ENCODE peak calls at places on chromosomes 4 and X, in six cellular contexts. One of them, this sample, is unnamed. For H3K9me3, the result is how much of the 10 kb centered on the place peaks cover.

GRCh38 chr4:154877110-154877760 is 96.2 kb downstream of the RBM46 start:
- DNase-seq in neural progenitor cell: no peak
- DNase-seq in fibroblast of lung: peak
- DNase-seq in tibial artery: no peak
- DNase-seq in right atrium auricular region: no peak
- DNase-seq in gastrocnemius medialis: no peak
- DNase-seq in this sample: no peak

GRCh38 chr4:24753519-24753918 is 41.9 kb upstream of the SOD3 start:
- DNase-seq in fibroblast of lung: no peak
- DNase-seq in neural progenitor cell: no peak
- DNase-seq in right atrium auricular region: no peak
- DNase-seq in gastrocnemius medialis: no peak
- DNase-seq in tibial artery: no peak
- DNase-seq in this sample: no peak

GRCh38 chr4:54647070-54647469 is 10.7 kb upstream of the KIT start:
- DNase-seq in gastrocnemius medialis: no peak
- DNase-seq in right atrium auricular region: no peak
- DNase-seq in neural progenitor cell: no peak
- DNase-seq in fibroblast of lung: no peak
- DNase-seq in tibial artery: no peak
- DNase-seq in this sample: no peak

GRCh38 chr4:151227731-151228130 is 49.2 kb upstream of the PRSS48 start:
- DNase-seq in tibial artery: peak
- DNase-seq in fibroblast of lung: peak
- DNase-seq in neural progenitor cell: no peak
- DNase-seq in gastrocnemius medialis: peak
- DNase-seq in right atrium auricular region: peak
- DNase-seq in this sample: no peak

GRCh38 chr4:155582971-155583437 is 83.6 kb upstream of the GUCY1A1 start:
- DNase-seq in right atrium auricular region: no peak
- DNase-seq in tibial artery: no peak
- DNase-seq in neural progenitor cell: no peak
- DNase-seq in fibroblast of lung: peak
- DNase-seq in gastrocnemius medialis: no peak
- DNase-seq in this sample: no peak

GRCh38 chr4:48629458-48629857 is 139.4 kb downstream of the ZAR1 start:
- DNase-seq in fibroblast of lung: no peak
- DNase-seq in neural progenitor cell: no peak
- DNase-seq in tibial artery: no peak
- DNase-seq in gastrocnemius medialis: no peak
- DNase-seq in right atrium auricular region: no peak
- DNase-seq in this sample: no peak

GRCh38 chr4:7798215-7798995 is 141.3 kb downstream of the AFAP1 start:
- DNase-seq in gastrocnemius medialis: no peak
- DNase-seq in tibial artery: no peak
- DNase-seq in neural progenitor cell: no peak
- DNase-seq in fibroblast of lung: peak
- DNase-seq in right atrium auricular region: no peak
- DNase-seq in this sample: no peak

GRCh38 chr4:147108409-147108808 is 162.7 kb upstream of the TTC29 start:
- DNase-seq in neural progenitor cell: no peak
- DNase-seq in fibroblast of lung: peak
- DNase-seq in gastrocnemius medialis: no peak
- DNase-seq in tibial artery: no peak
- DNase-seq in right atrium auricular region: no peak
- DNase-seq in this sample: no peak

GRCh38 chrX:110182362-110182761 is 135.5 kb downstream of the AMMECR1 start:
- DNase-seq in tibial artery: no peak
- DNase-seq in fibroblast of lung: no peak
- DNase-seq in gastrocnemius medialis: no peak
- DNase-seq in right atrium auricular region: no peak
- DNase-seq in neural progenitor cell: no peak
- DNase-seq in this sample: no peak

GRCh38 chr4:75555294-75556164 is at the start of gene ODAPH:
- DNase-seq in gastrocnemius medialis: no peak
- DNase-seq in neural progenitor cell: no peak
- DNase-seq in right atrium auricular region: no peak
- DNase-seq in tibial artery: no peak
- DNase-seq in fibroblast of lung: no peak
- DNase-seq in this sample: no peak
- TF ChIP-seq CTCF in gastrocnemius medialis: no peak
- TF ChIP-seq CTCF in neural progenitor cell: no peak
- TF ChIP-seq CTCF in right atrium auricular region: no peak
- TF ChIP-seq CTCF in tibial artery: no peak
- TF ChIP-seq CTCF in fibroblast of lung: no peak
- TF ChIP-seq CTCF in this sample: no peak

DNA sequence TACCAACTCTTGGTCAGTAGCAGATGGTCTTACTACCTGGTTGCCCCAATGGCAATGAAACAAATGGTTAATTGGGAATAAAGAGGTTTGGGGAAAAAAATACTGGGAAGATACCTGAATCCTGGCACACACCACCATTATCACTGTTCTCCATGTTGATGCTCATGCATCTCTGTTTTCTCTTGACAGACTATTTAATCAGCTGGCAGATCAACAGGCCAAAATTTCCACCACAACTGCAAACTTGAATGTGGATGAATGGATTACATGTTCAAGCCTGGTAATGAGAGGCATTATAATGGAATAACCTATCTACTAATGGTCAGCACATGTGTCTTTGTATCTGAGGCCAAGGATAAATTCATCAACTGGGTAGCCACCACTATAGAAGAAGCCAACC is 45.7 kb downstream of the ZNF721 start:
- DNase-seq in right atrium auricular region: no peak
- DNase-seq in fibroblast of lung: no peak
- DNase-seq in neural progenitor cell: no peak
- DNase-seq in gastrocnemius medialis: no peak
- DNase-seq in tibial artery: no peak
- DNase-seq in this sample: no peak
- H3K9me3 ChIP-seq in right atrium auricular region: half or more
- H3K9me3 ChIP-seq in fibroblast of lung: under half
- H3K9me3 ChIP-seq in neural progenitor cell: half or more
- H3K9me3 ChIP-seq in gastrocnemius medialis: under half
- H3K9me3 ChIP-seq in tibial artery: half or more
- H3K9me3 ChIP-seq in this sample: under half

GRCh38 chrX:115972717-115973116 is 197.8 kb upstream of the AGTR2 start:
- DNase-seq in tibial artery: no peak
- DNase-seq in right atrium auricular region: no peak
- DNase-seq in neural progenitor cell: no peak
- DNase-seq in fibroblast of lung: no peak
- DNase-seq in gastrocnemius medialis: no peak
- DNase-seq in this sample: no peak
- TF ChIP-seq CTCF in tibial artery: no peak
- TF ChIP-seq CTCF in right atrium auricular region: no peak
- TF ChIP-seq CTCF in neural progenitor cell: no peak
- TF ChIP-seq CTCF in fibroblast of lung: no peak
- TF ChIP-seq CTCF in gastrocnemius medialis: no peak
- TF ChIP-seq CTCF in this sample: no peak

DNA sequence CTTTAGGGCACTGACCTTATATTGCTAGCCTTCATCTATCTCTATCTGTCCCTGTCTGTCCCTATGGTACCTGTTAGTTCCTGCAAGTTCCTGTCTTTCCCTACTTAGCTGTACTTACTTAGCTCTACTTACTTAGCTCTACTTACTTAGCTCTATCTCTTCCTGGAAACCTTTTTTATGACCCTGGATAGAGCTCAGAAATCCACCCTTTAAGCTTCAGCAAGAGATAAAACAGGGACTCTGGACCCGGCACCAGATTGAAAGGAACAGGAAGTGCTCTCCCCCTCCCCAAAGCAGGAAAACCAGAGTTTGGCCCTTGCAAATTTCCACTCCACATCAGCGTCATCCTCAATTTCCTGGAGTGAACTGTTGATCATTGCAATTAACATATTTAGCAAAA is 12.3 kb upstream of the IL9R start:
- DNase-seq in tibial artery: no peak
- DNase-seq in neural progenitor cell: no peak
- DNase-seq in gastrocnemius medialis: no peak
- DNase-seq in fibroblast of lung: no peak
- DNase-seq in right atrium auricular region: no peak
- DNase-seq in this sample: no peak
- H3K9me3 ChIP-seq in tibial artery: under half
- H3K9me3 ChIP-seq in neural progenitor cell: under half
- H3K9me3 ChIP-seq in gastrocnemius medialis: under half
- H3K9me3 ChIP-seq in fibroblast of lung: under half
- H3K9me3 ChIP-seq in right atrium auricular region: under half
- H3K9me3 ChIP-seq in this sample: under half

GRCh38 chr4:113312529-113312928 is 263.1 kb downstream of the ANK2 start:
- DNase-seq in gastrocnemius medialis: no peak
- DNase-seq in right atrium auricular region: no peak
- DNase-seq in tibial artery: no peak
- DNase-seq in fibroblast of lung: no peak
- DNase-seq in neural progenitor cell: no peak
- DNase-seq in this sample: no peak

GRCh38 chr4:113316879-113317278 is 267.4 kb downstream of the ANK2 start:
- DNase-seq in fibroblast of lung: no peak
- DNase-seq in neural progenitor cell: peak
- DNase-seq in right atrium auricular region: no peak
- DNase-seq in gastrocnemius medialis: no peak
- DNase-seq in tibial artery: no peak
- DNase-seq in this sample: no peak

DNA sequence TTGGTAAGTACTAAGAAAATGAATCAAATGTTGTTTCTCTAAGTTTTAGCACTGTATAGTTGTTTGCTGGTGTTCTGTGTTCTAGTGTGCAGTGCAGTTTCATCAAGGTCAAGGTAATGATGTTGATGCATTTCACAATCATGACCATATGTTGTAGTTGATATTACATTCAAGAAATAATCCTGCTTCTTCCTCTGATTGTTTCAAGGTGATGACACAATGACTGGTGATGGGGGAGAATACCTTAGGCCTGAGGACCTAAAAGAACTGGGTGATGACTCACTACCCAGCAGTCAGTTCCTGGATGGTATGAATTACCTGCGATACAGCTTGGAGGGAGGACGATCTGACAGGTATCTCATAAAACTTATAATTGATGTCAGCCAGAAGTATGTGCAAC is 261.6 kb downstream of the ANK2 start:
- DNase-seq in fibroblast of lung: no peak
- DNase-seq in right atrium auricular region: no peak
- DNase-seq in gastrocnemius medialis: no peak
- DNase-seq in neural progenitor cell: no peak
- DNase-seq in tibial artery: no peak
- DNase-seq in this sample: no peak
- TF ChIP-seq CTCF in fibroblast of lung: no peak
- TF ChIP-seq CTCF in right atrium auricular region: no peak
- TF ChIP-seq CTCF in gastrocnemius medialis: no peak
- TF ChIP-seq CTCF in neural progenitor cell: no peak
- TF ChIP-seq CTCF in tibial artery: no peak
- TF ChIP-seq CTCF in this sample: no peak